ENCODE peak calls at places on chromosomes 3 and 15, in six cellular contexts. J, U, D, M, O and N are unnamed samples.

GRCh38 chr15:23869391-23869790 is 182.3 kb upstream of the NDN start:
- DNase-seq in D (no peak), J (no peak), U (peak; percentile 58), M (no peak), O (no peak), N (no peak)

GRCh38 chr3:128054363-128054762 is 2.1 kb downstream of the SEC61A1 start:
- DNase-seq in J (no peak), O (no peak), D (no peak), U (no peak), M (no peak), N (no peak)

GRCh38 chr15:65827065-65827464 is 35.0 kb upstream of the DENND4A start:
- DNase-seq in J (no peak), M (no peak), D (no peak), U (no peak), O (no peak), N (no peak)

GRCh38 chr3:178352300-178353021 is 183.8 kb upstream of the KCNMB2 start:
- DNase-seq in D (no peak), J (no peak), U (no peak), O (no peak), M (no peak), N (no peak)

GRCh38 chr3:20240154-20240883 is 54.3 kb upstream of the SGO1 start:
- DNase-seq in U (no peak), M (no peak), J (no peak), D (no peak), O (no peak), N (no peak)

GRCh38 chr3:171788546-171789351 is 21.5 kb downstream of the PLD1 start:
- DNase-seq in J (no peak), D (no peak), U (no peak), O (no peak), M (no peak), N (no peak)

GRCh38 chr3:48655586-48655985 is 7.1 kb downstream of the CELSR3 start:
- DNase-seq in O (no peak), J (peak; percentile 42), U (peak; percentile 67), D (no peak), M (no peak), N (no peak)

GRCh38 chr3:66423791-66424190 is 77.0 kb downstream of the LRIG1 start:
- DNase-seq in O (no peak), U (no peak), M (no peak), J (no peak), D (no peak), N (no peak)

GRCh38 chr3:178703268-178703975 is 167.2 kb downstream of the KCNMB2 start:
- DNase-seq in D (no peak), M (no peak), O (no peak), U (no peak), J (no peak), N (no peak)

GRCh38 chr15:67188551-67189218 is 65.8 kb downstream of the AAGAB start:
- DNase-seq in J (no peak), D (no peak), O (no peak), U (no peak), M (no peak), N (no peak)

GRCh38 chr15:88401972-88402656 is 65.1 kb downstream of the MRPL46 start:
- DNase-seq in D (no peak), J (no peak), M (no peak), U (no peak), O (no peak), N (no peak)

GRCh38 chr3:16890605-16891333 is 6.0 kb downstream of the PLCL2 start:
- DNase-seq in U (no peak), O (no peak), M (no peak), J (no peak), D (no peak), N (no peak)

GRCh38 chr3:24683511-24684384 is 189.1 kb upstream of the THRB start:
- DNase-seq in J (no peak), U (no peak), M (no peak), O (no peak), D (no peak), N (no peak)